ENCODE peak calls at places on chromosomes 11 and 22, in five cellular contexts. J is fibroblast of lung, X is astrocyte, R is K562, P is neural progenitor cell. F is an unnamed sample. For H3K79me2, the result is how much of the 10 kb centered on the place peaks cover.

GRCh38 chr11:114562166-114562916 is 2.7 kb upstream of the NXPE1 start:
- DNase-seq in X (peak), J (peak), P (no peak), R (no peak), F (peak)

GRCh38 chr11:103730151-103730940 is 306.1 kb upstream of the DDI1 start:
- DNase-seq in R (no peak), P (peak), J (peak), X (peak), F (peak)

GRCh38 chr11:68463714-68464113 is 3.2 kb downstream of the PPP6R3 start:
- DNase-seq in J (no peak), X (no peak), P (no peak), R (no peak), F (no peak)

GRCh38 chr11:10807629-10808552 is 835 bp downstream of the EIF4G2 start:
- DNase-seq in X (peak), P (peak), J (peak), R (peak), F (peak)

GRCh38 chr11:117010808-117011540 is 87.3 kb downstream of the SIK3 start:
- DNase-seq in X (peak), R (no peak), J (peak), P (no peak), F (peak)

GRCh38 chr11:57390535-57390934 is at the start of gene PRG2:
- DNase-seq in X (no peak), R (no peak), J (no peak), P (no peak), F (no peak)

GRCh38 chr22:28018461-28018927 is 99.4 kb upstream of the PITPNB start:
- DNase-seq in X (no peak), R (no peak), P (no peak), J (no peak), F (no peak)

GRCh38 chr11:77035580-77035979 is 1.4 kb downstream of the B3GNT6 start:
- DNase-seq in X (no peak), J (no peak), P (no peak), R (no peak), F (peak)

GRCh38 chr11:133403900-133404299 is 128.4 kb downstream of the OPCML start:
- DNase-seq in J (no peak), R (peak), X (no peak), P (no peak), F (no peak)

GRCh38 chr11:8612522-8612921 is 18.5 kb upstream of the STK33 start:
- DNase-seq in R (no peak), P (no peak), X (no peak), J (no peak), F (no peak)

GRCh38 chr11:1202776-1203504 is 19.9 kb upstream of the MUC5B start:
- DNase-seq in R (peak), J (peak), X (no peak), P (peak), F (peak)

GRCh38 chr11:3984896-3985295 is 109.7 kb upstream of the RRM1 start:
- DNase-seq in J (peak), P (peak), R (peak), X (no peak), F (no peak)

GRCh38 chr11:7576671-7577225 is 62.9 kb downstream of the PPFIBP2 start:
- DNase-seq in P (no peak), J (no peak), X (peak), R (no peak), F (no peak)

GRCh38 chr11:48263416-48263911 is at the start of gene OR4X1:
- DNase-seq in X (no peak), P (no peak), R (no peak), J (no peak), F (no peak)

GRCh38 chr11:22433066-22433450 is 94.9 kb downstream of the SLC17A6 start:
- DNase-seq in X (peak), J (no peak), R (no peak), P (no peak), F (no peak)

GRCh38 chr11:61091373-61092279 is 10.7 kb upstream of the CD5 start:
- DNase-seq in R (peak), X (peak), J (no peak), P (no peak), F (no peak)

GRCh38 chr11:95926714-95927113 is 2.8 kb upstream of the MTMR2 start:
- DNase-seq in P (no peak), J (no peak), R (no peak), X (no peak), F (no peak)

GRCh38 chr11:64875369-64876225 is 2.8 kb downstream of the EHD1 start:
- DNase-seq in X (no peak), R (no peak), P (no peak), J (no peak), F (no peak)

GRCh38 chr11:64876226-64876750 is 2.1 kb downstream of the EHD1 start:
- DNase-seq in J (no peak), P (no peak), R (no peak), X (no peak), F (no peak)

GRCh38 chr11:64874308-64874707 is 4.1 kb downstream of the EHD1 start:
- DNase-seq in R (no peak), J (no peak), P (no peak), X (peak), F (no peak)

GRCh38 chr11:64872790-64873488 is 5.5 kb downstream of the EHD1 start:
- DNase-seq in R (no peak), X (no peak), P (no peak), J (no peak), F (no peak)

DNA sequence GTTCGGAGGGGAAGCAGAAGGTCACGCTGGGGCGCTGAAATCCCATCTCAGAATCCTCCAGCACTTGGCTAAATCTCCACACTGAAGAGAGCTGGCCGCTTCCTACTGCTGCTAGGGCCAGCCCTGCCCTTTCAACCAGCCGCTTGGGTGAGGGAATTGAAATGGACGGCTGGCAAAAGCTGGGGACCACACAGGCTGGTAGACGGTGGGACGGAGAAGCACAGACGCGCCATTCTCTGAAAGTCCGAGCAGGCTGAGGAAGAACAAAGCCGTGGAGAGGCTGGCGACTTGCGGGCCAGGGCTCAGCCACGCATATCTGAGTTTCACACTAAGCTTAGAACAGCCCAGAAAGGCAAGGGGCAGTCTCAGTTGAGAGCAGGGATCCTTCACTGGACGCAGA is 3.6 kb downstream of the EHD1 start:
- DNase-seq in R (no peak), J (no peak), X (no peak), P (peak), F (no peak)
- H3K27ac ChIP-seq in R (no peak), J (peak), X (no peak), P (no peak), F (no peak)

DNA sequence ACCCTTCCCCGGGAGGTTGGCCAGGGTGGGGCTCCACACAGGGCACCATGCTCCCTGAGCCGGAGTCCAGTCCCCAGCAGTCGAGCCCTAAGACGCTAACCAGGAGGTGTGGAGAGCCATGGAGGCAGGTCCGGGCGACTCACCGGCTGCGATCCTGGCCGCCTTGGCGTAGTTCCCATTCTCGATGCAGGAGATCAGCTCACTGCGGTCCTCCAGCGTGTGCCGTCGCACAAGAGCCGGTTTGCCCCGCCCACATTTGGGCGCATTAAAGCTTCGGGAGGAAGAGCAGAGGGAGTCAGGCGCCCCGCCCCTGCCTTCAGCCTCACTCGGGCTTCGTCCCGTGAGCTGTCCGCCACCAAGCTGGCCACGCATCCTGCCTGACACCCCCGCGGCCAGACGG is 50.8 kb downstream of the BRD1 start:
- DNase-seq in R (no peak), J (no peak), P (no peak), X (peak), F (no peak)
- H3K79me2 ChIP-seq in R (under half), J (under half), P (under half), X (half or more), F (under half)

GRCh38 chr22:39997421-39997820 is 2.7 kb downstream of the FAM83F start:
- DNase-seq in P (no peak), J (no peak), R (no peak), X (no peak), F (no peak)

GRCh38 chr22:40001104-40001503 is 6.3 kb downstream of the FAM83F start:
- DNase-seq in P (no peak), X (no peak), J (no peak), R (no peak), F (no peak)

GRCh38 chr22:39997939-39998726 is 3.4 kb downstream of the FAM83F start:
- DNase-seq in R (no peak), J (no peak), X (peak), P (peak), F (peak)

GRCh38 chr22:40000171-40000570 is 5.4 kb downstream of the FAM83F start:
- DNase-seq in P (no peak), X (no peak), J (no peak), R (no peak), F (no peak)

GRCh38 chr22:39999144-39999757 is 4.5 kb downstream of the FAM83F start:
- DNase-seq in P (peak), R (peak), J (peak), X (peak), F (no peak)
- H3K4me3 ChIP-seq in P (no peak), R (no peak), J (no peak), X (no peak), F (no peak)

DNA sequence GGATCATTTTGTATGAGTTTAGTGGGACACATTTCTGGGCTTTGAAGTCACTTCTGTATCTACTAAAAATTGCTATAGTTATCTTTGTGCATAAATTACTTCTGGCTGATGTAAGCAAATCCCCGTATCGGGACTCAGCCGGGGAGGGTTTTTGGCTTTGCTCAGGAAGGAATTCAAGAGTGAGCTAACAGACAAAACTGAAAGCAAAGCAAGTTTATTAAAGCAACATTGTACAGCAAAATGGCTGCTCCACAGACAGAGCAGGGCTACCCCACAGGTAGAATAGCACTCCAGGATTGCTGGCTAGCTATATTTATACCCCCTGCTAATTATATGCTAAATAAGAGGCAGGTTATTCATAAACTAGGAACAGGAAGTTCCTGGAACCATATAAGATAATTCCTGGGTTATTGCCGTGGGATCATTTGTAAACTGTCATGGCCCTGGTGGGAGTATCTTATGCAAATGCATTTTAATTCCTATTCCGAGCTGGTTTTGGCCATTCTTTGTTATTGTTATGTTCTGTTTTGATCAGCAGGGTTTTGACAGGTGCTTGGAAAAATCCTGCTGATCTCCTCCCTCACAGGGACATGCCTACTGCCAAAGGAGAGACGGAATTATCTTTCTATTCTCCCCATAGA is 15.2 kb downstream of the MIF start:
- DNase-seq in X (no peak), R (no peak), P (no peak), J (peak), F (no peak)
- H3K27ac ChIP-seq in X (no peak), R (no peak), P (no peak), J (no peak), F (no peak)

GRCh38 chr11:126366064-126366822 is 10.8 kb downstream of the ST3GAL4 start:
- DNase-seq in R (no peak), J (no peak), X (no peak), P (no peak), F (no peak)
- H3K79me2 ChIP-seq in R (under half), J (under half), X (under half), P (under half), F (half or more)

DNA sequence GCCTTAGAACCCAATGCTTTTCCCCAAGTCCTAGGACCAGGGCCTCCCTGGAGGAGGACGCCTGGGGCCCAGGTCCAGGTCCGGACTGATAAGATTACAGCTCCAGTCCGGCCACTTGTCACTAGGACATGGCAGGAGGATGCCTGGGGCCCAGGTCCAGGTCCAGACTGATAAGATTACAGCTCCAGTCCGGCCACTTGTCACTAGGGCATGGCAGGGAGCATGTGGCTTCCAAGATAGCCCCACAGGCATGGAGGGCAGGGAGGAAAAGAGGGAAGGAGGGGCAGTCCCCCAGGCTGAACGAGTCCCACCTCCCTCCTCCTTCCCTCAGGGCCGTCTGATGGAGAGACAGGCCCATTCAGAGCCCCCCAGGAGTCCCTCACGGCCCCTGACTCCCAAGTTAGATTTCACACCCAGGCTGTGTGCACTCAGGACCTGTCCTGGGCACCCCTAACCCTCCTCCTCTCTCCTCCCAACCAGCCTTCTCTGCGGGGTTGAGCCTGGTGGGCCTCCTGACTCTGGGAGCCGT is 1.9 kb downstream of the TSPAN32 start:
- DNase-seq in P (no peak), J (no peak), R (peak), X (no peak), F (no peak)
- H3K4me3 ChIP-seq in P (no peak), J (no peak), R (peak), X (no peak), F (no peak)

GRCh38 chr22:39314251-39314971 is 5.0 kb downstream of the RPL3 start:
- DNase-seq in R (no peak), J (no peak), P (no peak), X (no peak), F (no peak)
- H3K27ac ChIP-seq in R (no peak), J (no peak), P (no peak), X (no peak), F (no peak)

F was measured in PC-3.